ENCODE peak calls at places on chromosomes 4 and X, in seven cellular contexts. F is left lung; J is pancreas; Z is CD8-positive, alpha-beta T cell; V is fibroblast of mammary gland; Y is suprapubic skin; D is AG04450. C is an unnamed sample.

GRCh38 chrX:111483140-111483539 is 28.3 kb upstream of the SERTM2 start:
- DNase-seq in F (no peak), J (no peak), Z (no peak), V (no peak), Y (no peak), D (no peak), C (no peak)

GRCh38 chr4:144910753-144911152 is 187.2 kb downstream of the ANAPC10 start:
- DNase-seq in F (no peak), J (no peak), Z (no peak), V (no peak), Y (no peak), D (no peak), C (no peak)

GRCh38 chr4:179071120-179071519 is 1628.9 kb upstream of the AGA start:
- DNase-seq in F (no peak), J (no peak), Z (no peak), V (no peak), Y (no peak), D (no peak), C (no peak)

GRCh38 chr4:1260418-1261106 is 11.6 kb upstream of the CTBP1 start:
- DNase-seq in F (no peak), J (no peak), Z (no peak), V (no peak), Y (no peak), D (no peak), C (no peak)

GRCh38 chrX:148271263-148271662 is 229.2 kb upstream of the AFF2 start:
- DNase-seq in F (no peak), J (no peak), Z (no peak), V (no peak), Y (no peak), D (no peak), C (no peak)

GRCh38 chr4:152273343-152273742 is 262.5 kb downstream of the FBXW7 start:
- DNase-seq in F (no peak), J (no peak), Z (no peak), V (peak; percentile 16), Y (no peak), D (no peak), C (no peak)

GRCh38 chr4:32184186-32184585 is 1464.0 kb downstream of the PCDH7 start:
- DNase-seq in F (no peak), J (no peak), Z (no peak), V (no peak), Y (no peak), D (no peak), C (no peak)

GRCh38 chrX:22748093-22748999 is 251.4 kb upstream of the DDX53 start:
- DNase-seq in F (no peak), J (peak; percentile 19), Z (peak; percentile 52), V (peak; percentile 50), Y (no peak), D (no peak), C (peak; percentile 13)

GRCh38 chr4:139740531-139741041 is 75.0 kb downstream of the MGST2 start:
- DNase-seq in F (peak; percentile 81), J (peak; percentile 61), Z (no peak), V (peak; percentile 95), Y (peak; percentile 79), D (peak; percentile 78), C (peak; percentile 83)

GRCh38 chr4:108049406-108049805 is 59.7 kb downstream of the HADH start:
- DNase-seq in F (no peak), J (no peak), Z (no peak), V (no peak), Y (no peak), D (no peak), C (no peak)

GRCh38 chr4:163143532-163143931 is 23.2 kb downstream of the NAF1 start:
- DNase-seq in F (no peak), J (no peak), Z (no peak), V (no peak), Y (no peak), D (no peak), C (no peak)

GRCh38 chrX:45815389-45815788 is 614.7 kb upstream of the DIPK2B start:
- DNase-seq in F (no peak), J (no peak), Z (no peak), V (no peak), Y (no peak), D (no peak), C (no peak)

GRCh38 chr4:26468977-26469376 is 21.3 kb downstream of the CCKAR start:
- DNase-seq in F (no peak), J (no peak), Z (no peak), V (no peak), Y (no peak), D (no peak), C (no peak)

GRCh38 chr4:119317996-119318395 is 3.9 kb downstream of the FABP2 start:
- DNase-seq in F (no peak), J (no peak), Z (no peak), V (no peak), Y (no peak), D (no peak), C (no peak)

GRCh38 chrX:107324493-107325310 is 118.3 kb downstream of the DNAAF6 start:
- DNase-seq in F (peak; percentile 35), J (no peak), Z (no peak), V (peak; percentile 14), Y (no peak), D (no peak), C (no peak)

GRCh38 chrX:103439161-103439560 is 62.8 kb downstream of the BEX3 start:
- DNase-seq in F (no peak), J (no peak), Z (no peak), V (no peak), Y (no peak), D (no peak), C (no peak)

GRCh38 chr4:101153653-101154052 is 193.7 kb downstream of the PPP3CA start:
- DNase-seq in F (no peak), J (no peak), Z (no peak), V (no peak), Y (no peak), D (no peak), C (no peak)

GRCh38 chr4:1855334-1856070 is 454 bp downstream of the LETM1 start:
- DNase-seq in F (no peak), J (peak; percentile 27), Z (no peak), V (no peak), Y (no peak), D (no peak), C (no peak)

GRCh38 chrX:56233682-56234081 is 1.5 kb downstream of the KLF8 start:
- DNase-seq in F (peak; percentile 74), J (peak; percentile 13), Z (no peak), V (peak; percentile 80), Y (peak; percentile 66), D (no peak), C (no peak)
- H3K4me3 ChIP-seq in F (peak overlapping the region; percentile 45), J (no peak overlapping the region), Z (no peak overlapping the region), V (peak overlapping the region; percentile 46), Y (peak overlapping the region; percentile 55), D (no peak overlapping the region), C (no peak overlapping the region)

GRCh38 chr4:44671636-44672035 is 6.6 kb upstream of the GUF1 start:
- DNase-seq in F (no peak), J (no peak), Z (no peak), V (no peak), Y (no peak), D (no peak), C (no peak)

GRCh38 chr4:44678094-44679023 is at the start of gene GUF1:
- DNase-seq in F (peak; percentile 93), J (peak; percentile 85), Z (peak; percentile 92), V (peak; percentile 89), Y (peak; percentile 90), D (peak; percentile 56), C (peak; percentile 77)

GRCh38 chr4:44670466-44671199 is 7.6 kb upstream of the GUF1 start:
- DNase-seq in F (no peak), J (no peak), Z (no peak), V (no peak), Y (no peak), D (no peak), C (no peak)

GRCh38 chr4:44679060-44679459 is 840 bp downstream of the GUF1 start:
- DNase-seq in F (no peak), J (no peak), Z (no peak), V (no peak), Y (no peak), D (no peak), C (no peak)

GRCh38 chr4:44674471-44674870 is 3.7 kb upstream of the GUF1 start:
- DNase-seq in F (no peak), J (no peak), Z (no peak), V (no peak), Y (no peak), D (no peak), C (no peak)
- TF ChIP-seq CTCF in F (no peak), J (no peak), Z (no peak), V (peak; percentile 2), Y (no peak), D (peak; percentile 4), C (peak; percentile 5)

GRCh38 chr4:158809611-158810486 is 41.0 kb downstream of the FNIP2 start:
- DNase-seq in F (no peak), J (no peak), Z (no peak), V (peak; percentile 87), Y (no peak), D (no peak), C (peak; percentile 91)
- H3K4me3 ChIP-seq in F (peak overlapping the region; percentile 6), J (no peak overlapping the region), Z (peak overlapping the region; percentile 8), V (no peak overlapping the region), Y (no peak overlapping the region), D (no peak overlapping the region), C (no peak overlapping the region)

GRCh38 chrX:11678174-11678573 is 12.5 kb upstream of the ARHGAP6 start:
- DNase-seq in F (no peak), J (no peak), Z (no peak), V (no peak), Y (no peak), D (no peak), C (no peak)
- TF ChIP-seq CTCF in F (no peak), J (no peak), Z (no peak), V (peak; percentile 37), Y (no peak), D (peak; percentile 25), C (peak; percentile 48)